ENCODE peak calls at places on chromosomes 7 and 10, in ten cellular contexts. J, U, L, Z, O, E, F, M, B and N are unnamed samples.

GRCh38 chr7:140898794-140899548 is 25.8 kb downstream of the BRAF start:
- DNase-seq in U (no peak), B (no peak), Z (no peak), O (no peak), F (no peak), L (no peak), E (no peak), J (no peak), M (no peak), N (no peak)

GRCh38 chr7:105680505-105681187 is 99.4 kb upstream of the EFCAB10 start:
- DNase-seq in M (peak; percentile 68), E (peak; percentile 39), O (peak; percentile 37), U (no peak), J (no peak), F (no peak), B (peak; percentile 75), L (no peak), Z (no peak), N (no peak)

GRCh38 chr7:48691788-48692187 is 232.6 kb upstream of the CDC14C start:
- DNase-seq in J (no peak), F (no peak), Z (no peak), U (no peak), M (no peak), B (no peak), L (no peak), E (no peak), O (no peak), N (no peak)

GRCh38 chr10:17454181-17454800 is at the start of gene ST8SIA6:
- DNase-seq in Z (no peak), M (no peak), E (peak; percentile 46), B (peak; percentile 84), U (peak; percentile 66), J (peak; percentile 72), F (peak; percentile 9), L (no peak), O (peak; percentile 64), N (peak; percentile 72)

GRCh38 chr10:17046989-17047388 is 82.6 kb downstream of the CUBN start:
- DNase-seq in U (no peak), M (no peak), L (no peak), Z (no peak), B (no peak), E (no peak), F (no peak), O (no peak), J (no peak), N (no peak)

GRCh38 chr10:102230861-102231356 is 4.8 kb downstream of the ELOVL3 start:
- DNase-seq in L (no peak), Z (no peak), O (peak; percentile 40), J (peak; percentile 84), E (peak; percentile 39), M (no peak), B (peak; percentile 59), U (no peak), F (peak; percentile 31), N (peak; percentile 52)

GRCh38 chr10:110425684-110426293 is 71.9 kb upstream of the DUSP5 start:
- DNase-seq in F (no peak), U (no peak), E (no peak), O (no peak), L (no peak), M (peak; percentile 20), J (no peak), B (no peak), Z (peak; percentile 89), N (no peak)

GRCh38 chr7:128422856-128423255 is 13.1 kb upstream of the IMPDH1 start:
- DNase-seq in Z (no peak), B (peak; percentile 74), J (no peak), L (no peak), M (no peak), O (peak; percentile 60), F (peak; percentile 30), U (no peak), E (no peak), N (no peak)

GRCh38 chr7:2680792-2681490 is 7.1 kb upstream of the AMZ1 start:
- DNase-seq in B (peak; percentile 94), Z (no peak), J (peak; percentile 95), M (peak; percentile 55), L (no peak), O (peak; percentile 88), E (peak; percentile 83), F (peak; percentile 34), U (peak; percentile 65), N (peak; percentile 54)

DNA sequence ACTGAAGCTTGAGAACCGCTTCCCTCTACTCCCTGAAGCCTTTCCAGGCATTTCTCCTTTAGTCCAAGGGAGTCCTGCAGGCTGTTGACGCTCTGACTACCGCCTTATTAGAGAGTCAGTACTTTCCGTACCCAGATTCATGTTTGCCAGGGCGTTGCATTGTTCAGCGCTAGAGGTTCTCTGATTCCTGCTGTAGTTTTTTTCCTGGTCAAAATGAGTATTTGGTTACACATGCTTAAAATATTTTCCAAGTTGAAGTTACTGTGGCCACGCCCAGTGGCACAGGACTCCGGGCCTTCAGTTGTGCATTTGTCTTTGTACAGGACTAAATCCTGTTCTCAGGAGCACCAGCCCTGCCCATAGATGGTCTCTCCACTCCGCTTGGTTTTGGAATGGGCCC is 7.9 kb downstream of the MTURN start:
- DNase-seq in B (peak; percentile 69), U (peak; percentile 58), F (no peak), M (peak; percentile 53), O (no peak), J (no peak), Z (no peak), E (peak; percentile 56), L (no peak), N (no peak)
- H3K4me3 ChIP-seq in B (no peak overlapping the region), U (no peak overlapping the region), F (no peak overlapping the region), M (no peak overlapping the region), O (no peak overlapping the region), J (no peak overlapping the region), Z (no peak overlapping the region), E (no peak overlapping the region), L (no peak overlapping the region), N (no peak overlapping the region)

GRCh38 chr7:136136906-136137305 is 159.7 kb upstream of the MTPN start:
- DNase-seq in O (no peak), L (no peak), E (no peak), J (no peak), B (no peak), U (no peak), F (no peak), M (no peak), Z (no peak), N (no peak)

GRCh38 chr7:136142583-136142982 is 165.4 kb upstream of the MTPN start:
- DNase-seq in O (no peak), J (no peak), B (no peak), L (no peak), F (no peak), M (no peak), Z (no peak), U (no peak), E (no peak), N (no peak)

GRCh38 chr7:136140469-136140868 is 163.3 kb upstream of the MTPN start:
- DNase-seq in E (no peak), L (no peak), Z (no peak), B (no peak), O (no peak), M (no peak), F (no peak), U (no peak), J (no peak), N (no peak)

GRCh38 chr7:136139392-136139791 is 162.2 kb upstream of the MTPN start:
- DNase-seq in O (no peak), U (no peak), F (no peak), B (no peak), L (no peak), E (no peak), J (no peak), M (no peak), Z (no peak), N (no peak)

GRCh38 chr7:136138991-136139390 is 161.8 kb upstream of the MTPN start:
- DNase-seq in L (no peak), Z (no peak), O (no peak), B (no peak), M (no peak), F (no peak), J (no peak), E (no peak), U (no peak), N (no peak)
- H3K27ac ChIP-seq in L (no peak overlapping the region), Z (no peak overlapping the region), O (no peak overlapping the region), B (no peak overlapping the region), M (no peak overlapping the region), F (no peak overlapping the region), J (no peak overlapping the region), E (no peak overlapping the region), U (no peak overlapping the region), N (no peak overlapping the region)

GRCh38 chr10:27998954-27999275 is at the start of gene ODAD2:
- DNase-seq in U (peak; percentile 3), M (no peak), F (no peak), J (no peak), E (no peak), B (no peak), O (no peak), Z (no peak), L (no peak), N (no peak)

GRCh38 chr10:27998178-27998953 is 513 bp downstream of the ODAD2 start:
- DNase-seq in E (peak; percentile 35), Z (no peak), F (no peak), L (no peak), O (peak; percentile 26), U (peak; percentile 51), B (peak; percentile 61), J (peak; percentile 82), M (no peak), N (no peak)

GRCh38 chr10:27997865-27998177 is 1.1 kb downstream of the ODAD2 start:
- DNase-seq in L (no peak), Z (no peak), F (no peak), B (no peak), E (no peak), O (no peak), J (no peak), U (peak; percentile 58), M (no peak), N (no peak)

DNA sequence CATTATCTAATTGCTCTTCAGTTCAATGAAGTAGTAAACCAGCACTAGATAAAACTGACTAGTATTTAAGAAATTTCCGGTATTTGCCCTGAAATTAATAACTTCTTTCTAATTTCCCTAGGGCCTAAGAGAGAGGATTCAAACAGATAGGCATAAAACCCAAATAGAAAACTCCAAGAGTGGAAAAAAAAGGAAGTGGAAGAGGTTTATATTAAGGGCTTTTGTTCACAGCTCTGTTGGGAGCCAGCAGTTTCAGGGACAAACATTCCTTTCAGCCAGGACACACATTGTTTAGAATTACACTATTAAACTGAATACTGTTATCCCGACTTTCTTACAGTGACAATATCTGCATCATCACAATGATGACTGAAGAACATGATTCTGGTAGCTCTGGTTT is 3.6 kb downstream of the ODAD2 start:
- DNase-seq in M (no peak), U (no peak), Z (no peak), O (no peak), F (no peak), E (no peak), J (no peak), B (no peak), L (no peak), N (no peak)
- H3K4me3 ChIP-seq in M (no peak overlapping the region), U (no peak overlapping the region), Z (no peak overlapping the region), O (no peak overlapping the region), F (no peak overlapping the region), E (no peak overlapping the region), J (no peak overlapping the region), B (no peak overlapping the region), L (no peak overlapping the region), N (no peak overlapping the region)

DNA sequence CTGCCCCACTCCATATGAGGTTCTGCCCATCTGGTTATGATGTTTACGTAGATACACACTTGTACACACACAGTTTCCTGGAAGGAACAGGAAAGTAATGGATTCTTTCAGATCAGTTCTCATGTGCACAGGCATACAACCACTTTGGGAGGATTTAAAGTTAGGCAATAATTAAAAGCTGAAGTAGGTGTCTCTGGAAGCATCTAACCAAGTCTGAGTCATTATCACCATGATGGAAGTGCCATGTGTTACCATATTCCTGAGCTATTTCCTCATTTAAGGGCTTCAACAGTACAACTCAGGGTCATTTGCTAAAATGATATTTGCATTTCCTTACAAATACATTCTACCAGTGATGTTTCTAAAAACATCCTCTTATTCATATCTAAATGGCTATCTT is 41.4 kb upstream of the BET1 start:
- DNase-seq in U (no peak), M (no peak), Z (no peak), E (no peak), O (no peak), L (no peak), J (no peak), F (no peak), B (no peak), N (no peak)
- H3K27ac ChIP-seq in U (no peak overlapping the region), M (no peak overlapping the region), Z (no peak overlapping the region), E (no peak overlapping the region), O (no peak overlapping the region), L (no peak overlapping the region), J (no peak overlapping the region), F (no peak overlapping the region), B (no peak overlapping the region), N (no peak overlapping the region)